ENCODE peak calls at places on chromosomes 12 and 14, in five cellular contexts. V, B, K, N and O are unnamed samples.

GRCh38 chr14:95535226-95536021 is 574 bp downstream of the GLRX5 start:
- DNase-seq in V (no peak), B (peak), K (peak), N (no peak), O (no peak)

GRCh38 chr12:67669925-67670631 is 21.5 kb downstream of the DYRK2 start:
- DNase-seq in V (no peak), B (no peak), K (no peak), N (no peak), O (no peak)

GRCh38 chr12:6266431-6267006 is 44.0 kb upstream of the PLEKHG6 start:
- DNase-seq in V (no peak), B (no peak), K (no peak), N (no peak), O (no peak)

GRCh38 chr12:5537771-5538170 is 105.9 kb downstream of the NTF3 start:
- DNase-seq in V (no peak), B (no peak), K (no peak), N (no peak), O (no peak)

GRCh38 chr12:87995581-87996178 is 33.5 kb downstream of the C12orf50 start:
- DNase-seq in V (peak), B (no peak), K (peak), N (peak), O (peak)

GRCh38 chr12:50572760-50573159 is 68.0 kb downstream of the DIP2B start:
- DNase-seq in V (no peak), B (no peak), K (no peak), N (no peak), O (no peak)

GRCh38 chr14:70901218-70901772 is 6.0 kb upstream of the PCNX1 start:
- DNase-seq in V (no peak), B (no peak), K (no peak), N (no peak), O (no peak)

GRCh38 chr12:128861226-128862016 is 8.1 kb downstream of the GLT1D1 start:
- DNase-seq in V (no peak), B (no peak), K (no peak), N (peak), O (no peak)

GRCh38 chr12:30874455-30875313 is 51.9 kb upstream of the TSPAN11 start:
- DNase-seq in V (no peak), B (no peak), K (no peak), N (no peak), O (no peak)

GRCh38 chr14:69316449-69317391 is 56.8 kb downstream of the GALNT16 start:
- DNase-seq in V (peak), B (peak), K (peak), N (no peak), O (no peak)

GRCh38 chr12:56574210-56574609 is 52.6 kb downstream of the RBMS2 start:
- DNase-seq in V (no peak), B (no peak), K (peak), N (no peak), O (no peak)

GRCh38 chr14:23544511-23545447 is 6.8 kb downstream of the ZFHX2 start:
- DNase-seq in V (peak), B (no peak), K (no peak), N (no peak), O (no peak)

GRCh38 chr14:104280085-104280901 is 141.9 kb downstream of the KIF26A start:
- DNase-seq in V (no peak), B (peak), K (no peak), N (no peak), O (no peak)

GRCh38 chr14:68669101-68669500 is 123.8 kb downstream of the ZFP36L1 start:
- DNase-seq in V (no peak), B (no peak), K (no peak), N (no peak), O (no peak)

GRCh38 chr14:53432378-53432802 is 279.3 kb upstream of the DDHD1 start:
- DNase-seq in V (no peak), B (no peak), K (peak), N (peak), O (no peak)

GRCh38 chr12:6764011-6764828 is 1.9 kb upstream of the PTMS start:
- DNase-seq in V (peak), B (peak), K (peak), N (peak), O (no peak)

GRCh38 chr14:103099733-103100280 is 5.3 kb downstream of the EXOC3L4 start:
- DNase-seq in V (no peak), B (no peak), K (no peak), N (no peak), O (no peak)

GRCh38 chr12:11482955-11483354 is 87.6 kb upstream of the PRB2 start:
- DNase-seq in V (no peak), B (no peak), K (peak), N (no peak), O (no peak)

GRCh38 chr12:95554532-95555071 is 3.3 kb upstream of the USP44 start:
- DNase-seq in V (no peak), B (no peak), K (no peak), N (no peak), O (no peak)

GRCh38 chr14:105250008-105250366 is 1.7 kb downstream of the BTBD6 start:
- DNase-seq in V (no peak), B (no peak), K (no peak), N (no peak), O (no peak)

GRCh38 chr14:51862839-51863235 is 2.4 kb downstream of the GNG2 start:
- DNase-seq in V (no peak), B (no peak), K (no peak), N (no peak), O (no peak)

GRCh38 chr14:78403278-78403815 is 233.2 kb downstream of the NRXN3 start:
- DNase-seq in V (no peak), B (no peak), K (no peak), N (no peak), O (no peak)

GRCh38 chr14:100804558-100805309 is 21.2 kb upstream of the MEG3 start:
- DNase-seq in V (no peak), B (no peak), K (no peak), N (no peak), O (no peak)

GRCh38 chr12:57226588-57227314 is 2.8 kb upstream of the SHMT2 start:
- DNase-seq in V (no peak), B (no peak), K (no peak), N (no peak), O (no peak)

GRCh38 chr12:114063435-114063834 is 97.3 kb upstream of the RBM19 start:
- DNase-seq in V (no peak), B (no peak), K (no peak), N (no peak), O (no peak)

GRCh38 chr14:24259282-24260025 is 3.5 kb downstream of the TGM1 start:
- DNase-seq in V (no peak), B (peak), K (no peak), N (no peak), O (no peak)

GRCh38 chr14:39038542-39038941 is 64.5 kb downstream of the SEC23A start:
- DNase-seq in V (no peak), B (no peak), K (no peak), N (no peak), O (no peak)

GRCh38 chr14:88005978-88006851 is 1.3 kb downstream of the GPR65 start:
- DNase-seq in V (peak), B (no peak), K (no peak), N (no peak), O (peak)

GRCh38 chr12:11621797-11622423 is 27.6 kb upstream of the ETV6 start:
- DNase-seq in V (peak), B (no peak), K (peak), N (peak), O (no peak)

GRCh38 chr14:105305350-105305749 is 4.5 kb upstream of the BRF1 start:
- DNase-seq in V (no peak), B (no peak), K (no peak), N (no peak), O (no peak)

GRCh38 chr14:54894995-54895394 is 7.6 kb downstream of the GCH1 start:
- DNase-seq in V (no peak), B (no peak), K (peak), N (no peak), O (no peak)

GRCh38 chr14:21476526-21476924 is 234 bp downstream of the RAB2B start:
- DNase-seq in V (peak), B (peak), K (no peak), N (peak), O (no peak)

GRCh38 chr12:118144499-118144898 is 8.6 kb downstream of the PEBP1 start:
- DNase-seq in V (no peak), B (no peak), K (no peak), N (no peak), O (no peak)

GRCh38 chr14:35814371-35815005 is 5.4 kb upstream of the RALGAPA1 start:
- DNase-seq in V (peak), B (no peak), K (peak), N (peak), O (peak)

GRCh38 chr12:53096089-53096741 is 1.3 kb upstream of the IGFBP6 start:
- DNase-seq in V (peak), B (peak), K (no peak), N (no peak), O (no peak)

DNA sequence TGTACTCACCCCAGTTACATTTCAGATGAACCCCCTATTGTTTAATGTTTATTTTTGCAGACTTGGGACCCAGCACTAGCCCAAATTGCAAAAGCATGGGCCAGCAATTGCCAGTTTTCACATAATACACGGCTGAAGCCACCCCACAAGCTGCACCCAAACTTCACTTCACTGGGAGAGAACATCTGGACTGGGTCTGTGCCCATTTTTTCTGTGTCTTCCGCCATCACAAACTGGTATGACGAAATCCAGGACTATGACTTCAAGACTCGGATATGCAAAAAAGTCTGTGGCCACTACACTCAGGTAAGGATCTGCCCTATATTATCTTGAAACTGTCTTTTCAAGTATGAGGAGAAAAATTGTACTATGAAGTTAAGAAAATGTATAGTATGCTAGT is 1.2 kb downstream of the GLIPR1 start:
- DNase-seq in V (peak), B (no peak), K (no peak), N (no peak), O (peak)
- TF ChIP-seq POLR2AphosphoS5 in V (no peak), B (no peak), K (no peak), N (no peak), O (no peak)

DNA sequence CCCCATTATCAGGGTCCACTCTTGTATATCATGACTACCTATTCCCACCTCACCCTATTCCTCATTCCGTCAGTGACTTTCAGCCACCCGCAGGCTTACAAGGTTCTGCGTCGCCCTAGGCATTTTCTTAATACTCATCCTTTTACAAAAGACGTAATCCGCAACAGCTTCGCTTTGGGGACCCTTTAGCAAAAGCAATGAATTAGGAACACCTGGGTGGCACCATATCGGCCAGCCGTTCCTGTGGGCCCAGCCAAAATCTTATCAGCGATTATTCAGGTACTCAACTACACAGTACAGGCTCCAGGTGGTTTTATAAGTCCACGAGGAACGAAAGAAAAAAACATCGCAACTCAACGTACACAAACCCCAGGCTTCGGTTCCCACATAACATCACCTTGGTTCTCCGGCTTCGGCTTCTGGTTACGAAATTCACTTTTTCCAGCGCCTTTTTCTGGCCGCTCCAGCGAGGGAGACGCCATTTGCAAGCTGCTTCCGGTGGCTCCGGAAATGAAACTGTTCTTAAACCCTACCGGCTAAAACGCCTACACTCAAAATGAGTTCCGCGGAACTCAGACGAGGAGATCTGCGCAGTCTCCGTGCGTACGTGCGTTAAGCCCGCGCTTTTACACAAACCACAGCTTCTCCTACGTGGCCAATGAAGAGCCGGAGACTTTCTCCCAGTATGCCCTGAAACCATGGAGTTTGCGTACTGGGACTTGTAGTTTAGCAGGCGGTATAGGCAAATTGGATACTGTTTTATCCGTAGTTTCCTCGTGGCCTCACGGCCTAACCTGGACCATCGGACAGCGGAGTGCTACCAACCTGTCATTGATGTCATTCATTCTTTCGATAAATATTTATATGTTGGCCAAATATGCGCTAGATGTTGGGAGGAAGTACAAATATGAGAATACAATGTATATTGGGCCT is at the start of gene KRR1:
- DNase-seq in V (peak), B (peak), K (peak), N (peak), O (peak)
- TF ChIP-seq CTCF in V (no peak), B (no peak), K (no peak), N (peak), O (no peak)

DNA sequence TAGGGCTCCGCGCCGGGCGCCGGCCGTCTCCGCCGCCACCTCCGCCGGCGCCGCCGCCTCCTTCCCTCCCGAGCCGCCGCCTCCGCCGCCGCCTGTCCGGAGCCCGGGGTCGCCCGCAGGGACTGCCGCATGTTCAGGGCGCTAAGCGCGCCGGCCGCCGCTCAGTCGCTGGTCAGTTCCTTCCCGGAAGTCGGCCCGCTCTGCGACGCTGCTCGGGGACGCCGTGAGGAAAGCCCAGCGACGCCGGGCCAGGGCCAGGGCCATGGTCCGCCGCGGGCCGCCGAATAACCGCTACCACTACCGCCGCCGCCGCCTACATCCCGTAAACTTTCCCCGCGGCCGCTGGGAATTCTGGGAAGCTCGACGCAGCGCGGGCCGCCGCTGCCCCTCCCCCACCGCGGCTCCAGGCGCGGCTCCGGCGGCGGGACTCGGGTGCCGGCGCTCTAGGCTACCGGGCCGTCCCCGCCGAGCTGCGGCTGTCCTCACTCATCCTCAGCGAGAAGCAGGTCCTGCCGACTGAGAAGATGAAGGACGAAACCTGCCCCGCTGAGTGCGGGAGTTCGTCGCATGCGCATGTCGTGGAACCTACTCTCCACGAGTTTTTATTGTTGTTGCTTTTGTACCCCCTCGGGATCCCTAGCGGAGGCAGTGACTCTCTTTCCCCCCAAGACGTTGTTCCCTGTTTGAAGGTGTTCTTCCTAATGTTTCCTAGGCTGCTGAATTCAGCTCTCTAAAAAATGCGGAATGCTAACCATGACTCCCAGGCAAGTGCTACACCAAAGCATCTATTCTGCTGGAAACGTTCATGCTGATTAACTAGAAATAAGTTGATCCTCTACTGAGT is at the start of gene SAV1:
- DNase-seq in V (peak), B (peak), K (peak), N (peak), O (no peak)
- TF ChIP-seq POLR2AphosphoS5 in V (peak), B (no peak), K (peak), N (peak), O (peak)

DNA sequence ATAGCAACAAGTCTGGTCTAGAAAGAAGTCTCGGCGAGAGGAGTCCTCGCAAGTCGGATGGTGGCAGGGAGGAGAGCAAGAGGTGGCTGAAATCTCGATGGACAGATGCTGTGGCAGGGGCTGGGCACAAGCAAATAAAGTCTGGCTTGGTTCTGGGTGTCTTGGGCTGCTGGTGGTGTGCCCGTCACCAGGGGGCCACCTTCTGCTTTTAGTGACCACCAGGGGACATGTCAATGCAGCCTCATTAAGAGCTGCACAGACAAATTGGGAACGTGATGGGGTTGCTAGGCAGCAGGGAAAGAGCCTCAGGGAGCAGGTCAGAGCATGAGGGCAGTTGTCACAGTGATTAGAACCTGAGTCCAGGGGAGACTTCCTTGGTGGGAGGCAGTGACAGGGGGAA is 43.9 kb downstream of the LRRC74A start:
- DNase-seq in V (no peak), B (no peak), K (no peak), N (peak), O (no peak)
- TF ChIP-seq CTCF in V (no peak), B (no peak), K (peak), N (peak), O (no peak)

GRCh38 chr12:124550123-124551089 is 17.0 kb downstream of the NCOR2 start:
- DNase-seq in V (no peak), B (no peak), K (no peak), N (no peak), O (no peak)
- TF ChIP-seq POLR2AphosphoS5 in V (no peak), B (no peak), K (no peak), N (no peak), O (no peak)

GRCh38 chr12:3655331-3655900 is 97.5 kb downstream of the CRACR2A start:
- DNase-seq in V (no peak), B (no peak), K (peak), N (peak), O (peak)
- TF ChIP-seq CTCF in V (peak), B (no peak), K (peak), N (peak), O (no peak)

DNA sequence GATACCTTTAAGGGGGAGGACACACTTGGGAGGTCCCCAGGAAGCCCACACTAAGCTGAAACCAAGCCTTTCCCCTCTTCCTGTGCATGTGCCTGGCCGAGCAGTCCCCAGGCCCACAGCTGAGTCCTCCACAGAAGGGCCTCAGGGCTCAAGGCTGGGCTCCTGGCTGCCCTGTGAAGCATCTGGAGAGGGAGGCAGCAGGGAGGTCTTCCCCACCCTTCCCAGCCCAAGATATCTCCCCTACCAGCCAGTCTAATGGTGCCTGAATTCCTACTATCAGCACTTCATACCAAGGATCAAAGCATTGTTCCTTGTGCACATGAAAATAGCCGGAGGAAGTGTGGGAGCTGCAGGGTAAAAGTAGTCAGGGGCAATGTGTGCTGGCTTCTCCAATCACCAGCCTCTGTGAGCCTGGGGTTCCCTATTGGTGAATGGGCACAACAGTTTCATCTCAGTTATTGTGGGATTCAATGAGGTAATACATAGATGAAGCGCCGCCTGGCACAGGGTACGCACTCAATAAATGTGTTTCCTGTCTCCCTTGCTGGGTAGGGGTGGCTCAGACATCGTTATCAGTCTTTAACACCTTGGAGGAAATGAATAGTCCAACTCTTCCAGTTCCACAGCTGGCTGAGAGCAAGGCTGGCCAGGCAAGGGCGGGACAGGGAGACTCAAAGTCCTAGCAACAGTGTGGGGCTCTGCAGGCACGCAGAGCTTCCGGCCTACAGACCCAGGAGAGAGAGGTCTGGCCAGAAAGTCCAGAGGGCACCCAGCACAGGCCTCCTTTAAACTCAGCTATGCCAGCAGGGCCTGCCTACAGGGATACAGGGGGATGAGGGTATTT is 39.1 kb upstream of the PNMA1 start:
- DNase-seq in V (peak), B (peak), K (peak), N (peak), O (peak)
- TF ChIP-seq POLR2AphosphoS5 in V (peak), B (no peak), K (peak), N (peak), O (peak)